ENCODE peak calls at places on chromosomes 16 and 17, in four cellular contexts. One of them, this sample, is unnamed.

GRCh38 chr16:4142268-4142667 is 26.0 kb upstream of the ADCY9 start:
- DNase-seq in ELR: no peak
- DNase-seq in activated CD8-positive, alpha-beta memory T cell treated with anti-CD3 and anti-CD28 coated beads for 4 hours: no peak
- DNase-seq in amygdala: no peak
- DNase-seq in this sample: no peak

GRCh38 chr16:35516551-35516950 is 2057.1 kb downstream of the TP53TG3F start:
- DNase-seq in amygdala: no peak
- DNase-seq in ELR: no peak
- DNase-seq in activated CD8-positive, alpha-beta memory T cell treated with anti-CD3 and anti-CD28 coated beads for 4 hours: no peak
- DNase-seq in this sample: no peak

GRCh38 chr17:13002761-13003453 is 14.9 kb downstream of the ELAC2 start:
- DNase-seq in amygdala: no peak
- DNase-seq in activated CD8-positive, alpha-beta memory T cell treated with anti-CD3 and anti-CD28 coated beads for 4 hours: no peak
- DNase-seq in ELR: peak; percentile 76
- DNase-seq in this sample: peak; percentile 55

GRCh38 chr16:4301968-4302367 is 13.9 kb upstream of the GLIS2 start:
- DNase-seq in amygdala: no peak
- DNase-seq in ELR: no peak
- DNase-seq in activated CD8-positive, alpha-beta memory T cell treated with anti-CD3 and anti-CD28 coated beads for 4 hours: no peak
- DNase-seq in this sample: no peak

GRCh38 chr17:75920045-75920560 is 15.4 kb upstream of the MRPL38 start:
- DNase-seq in ELR: no peak
- DNase-seq in activated CD8-positive, alpha-beta memory T cell treated with anti-CD3 and anti-CD28 coated beads for 4 hours: no peak
- DNase-seq in amygdala: no peak
- DNase-seq in this sample: no peak

GRCh38 chr17:82014432-82014831 is 8.2 kb downstream of the CENPX start:
- DNase-seq in activated CD8-positive, alpha-beta memory T cell treated with anti-CD3 and anti-CD28 coated beads for 4 hours: no peak
- DNase-seq in ELR: no peak
- DNase-seq in amygdala: no peak
- DNase-seq in this sample: no peak

GRCh38 chr17:57395721-57396321 is 139.5 kb downstream of the MSI2 start:
- DNase-seq in amygdala: no peak
- DNase-seq in ELR: no peak
- DNase-seq in activated CD8-positive, alpha-beta memory T cell treated with anti-CD3 and anti-CD28 coated beads for 4 hours: no peak
- DNase-seq in this sample: no peak

GRCh38 chr16:85615014-85615851 is 2.1 kb downstream of the GSE1 start:
- DNase-seq in activated CD8-positive, alpha-beta memory T cell treated with anti-CD3 and anti-CD28 coated beads for 4 hours: peak; percentile 52
- DNase-seq in ELR: no peak
- DNase-seq in amygdala: no peak
- DNase-seq in this sample: no peak

GRCh38 chr17:38701504-38702165 is 3.4 kb upstream of the MLLT6 start:
- DNase-seq in amygdala: no peak
- DNase-seq in activated CD8-positive, alpha-beta memory T cell treated with anti-CD3 and anti-CD28 coated beads for 4 hours: peak; percentile 53
- DNase-seq in ELR: peak; percentile 63
- DNase-seq in this sample: peak; percentile 7

GRCh38 chr17:79410681-79411080 is 200.2 kb downstream of the RBFOX3 start:
- DNase-seq in ELR: no peak
- DNase-seq in amygdala: no peak
- DNase-seq in activated CD8-positive, alpha-beta memory T cell treated with anti-CD3 and anti-CD28 coated beads for 4 hours: no peak
- DNase-seq in this sample: no peak

GRCh38 chr17:32341857-32342602 is at the start of gene C17orf75:
- DNase-seq in amygdala: peak; percentile 41
- DNase-seq in ELR: peak; percentile 84
- DNase-seq in activated CD8-positive, alpha-beta memory T cell treated with anti-CD3 and anti-CD28 coated beads for 4 hours: peak; percentile 46
- DNase-seq in this sample: peak; percentile 75

GRCh38 chr16:85445779-85446222 is 167.3 kb upstream of the GSE1 start:
- DNase-seq in activated CD8-positive, alpha-beta memory T cell treated with anti-CD3 and anti-CD28 coated beads for 4 hours: no peak
- DNase-seq in ELR: no peak
- DNase-seq in amygdala: no peak
- DNase-seq in this sample: no peak

GRCh38 chr17:8481703-8482102 is 46.0 kb downstream of the NDEL1 start:
- DNase-seq in amygdala: no peak
- DNase-seq in activated CD8-positive, alpha-beta memory T cell treated with anti-CD3 and anti-CD28 coated beads for 4 hours: no peak
- DNase-seq in ELR: no peak
- DNase-seq in this sample: no peak

GRCh38 chr16:47721016-47721673 is 260.0 kb downstream of the PHKB start:
- DNase-seq in amygdala: no peak
- DNase-seq in ELR: no peak
- DNase-seq in activated CD8-positive, alpha-beta memory T cell treated with anti-CD3 and anti-CD28 coated beads for 4 hours: no peak
- DNase-seq in this sample: no peak

GRCh38 chr17:81469266-81469665 is 43.3 kb downstream of the ACTG1 start:
- DNase-seq in ELR: no peak
- DNase-seq in amygdala: no peak
- DNase-seq in activated CD8-positive, alpha-beta memory T cell treated with anti-CD3 and anti-CD28 coated beads for 4 hours: no peak
- DNase-seq in this sample: no peak

GRCh38 chr17:8151120-8151640 is 1.0 kb downstream of the PER1 start:
- DNase-seq in amygdala: peak; percentile 79
- DNase-seq in activated CD8-positive, alpha-beta memory T cell treated with anti-CD3 and anti-CD28 coated beads for 4 hours: peak; percentile 83
- DNase-seq in ELR: peak; percentile 83
- DNase-seq in this sample: peak; percentile 85

GRCh38 chr17:77875881-77876509 is 82.5 kb upstream of the TNRC6C start:
- DNase-seq in activated CD8-positive, alpha-beta memory T cell treated with anti-CD3 and anti-CD28 coated beads for 4 hours: no peak
- DNase-seq in ELR: peak; percentile 70
- DNase-seq in amygdala: no peak
- DNase-seq in this sample: no peak

GRCh38 chr16:69720822-69721430 is 5.4 kb downstream of the NQO1 start:
- DNase-seq in activated CD8-positive, alpha-beta memory T cell treated with anti-CD3 and anti-CD28 coated beads for 4 hours: no peak
- DNase-seq in amygdala: no peak
- DNase-seq in ELR: no peak
- DNase-seq in this sample: no peak

GRCh38 chr16:46972429-46972970 is 974 bp downstream of the DNAJA2 start:
- DNase-seq in amygdala: no peak
- DNase-seq in ELR: peak; percentile 57
- DNase-seq in activated CD8-positive, alpha-beta memory T cell treated with anti-CD3 and anti-CD28 coated beads for 4 hours: no peak
- DNase-seq in this sample: peak; percentile 24

GRCh38 chr16:72769876-72770275 is 278.1 kb downstream of the ZFHX3 start:
- DNase-seq in ELR: peak; percentile 43
- DNase-seq in activated CD8-positive, alpha-beta memory T cell treated with anti-CD3 and anti-CD28 coated beads for 4 hours: no peak
- DNase-seq in amygdala: no peak
- DNase-seq in this sample: peak; percentile 43

GRCh38 chr16:75491876-75492275 is 3.4 kb downstream of the CHST6 start:
- DNase-seq in activated CD8-positive, alpha-beta memory T cell treated with anti-CD3 and anti-CD28 coated beads for 4 hours: no peak
- DNase-seq in amygdala: peak; percentile 41
- DNase-seq in ELR: peak; percentile 44
- DNase-seq in this sample: no peak

GRCh38 chr17:75897076-75898019 is 597 bp upstream of the TRIM65 start:
- DNase-seq in activated CD8-positive, alpha-beta memory T cell treated with anti-CD3 and anti-CD28 coated beads for 4 hours: no peak
- DNase-seq in ELR: no peak
- DNase-seq in amygdala: no peak
- DNase-seq in this sample: no peak

GRCh38 chr16:82841108-82841507 is 214.3 kb downstream of the CDH13 start:
- DNase-seq in activated CD8-positive, alpha-beta memory T cell treated with anti-CD3 and anti-CD28 coated beads for 4 hours: no peak
- DNase-seq in amygdala: no peak
- DNase-seq in ELR: no peak
- DNase-seq in this sample: no peak

GRCh38 chr16:84084570-84085270 is 32.0 kb downstream of the MBTPS1 start:
- DNase-seq in ELR: peak; percentile 77
- DNase-seq in activated CD8-positive, alpha-beta memory T cell treated with anti-CD3 and anti-CD28 coated beads for 4 hours: peak; percentile 32
- DNase-seq in amygdala: no peak
- DNase-seq in this sample: peak; percentile 47

GRCh38 chr17:75869282-75870141 is 8.9 kb downstream of the TRIM47 start:
- DNase-seq in ELR: peak; percentile 52
- DNase-seq in amygdala: no peak
- DNase-seq in activated CD8-positive, alpha-beta memory T cell treated with anti-CD3 and anti-CD28 coated beads for 4 hours: no peak
- DNase-seq in this sample: peak; percentile 26

GRCh38 chr16:79997257-79997656 is 396.7 kb upstream of the MAF start:
- DNase-seq in ELR: peak; percentile 55
- DNase-seq in amygdala: no peak
- DNase-seq in activated CD8-positive, alpha-beta memory T cell treated with anti-CD3 and anti-CD28 coated beads for 4 hours: no peak
- DNase-seq in this sample: no peak

GRCh38 chr17:80925668-80926067 is 66.0 kb upstream of the CHMP6 start:
- DNase-seq in ELR: no peak
- DNase-seq in amygdala: no peak
- DNase-seq in activated CD8-positive, alpha-beta memory T cell treated with anti-CD3 and anti-CD28 coated beads for 4 hours: no peak
- DNase-seq in this sample: no peak

GRCh38 chr16:27253526-27253930 is 15.0 kb downstream of the NSMCE1 start:
- DNase-seq in activated CD8-positive, alpha-beta memory T cell treated with anti-CD3 and anti-CD28 coated beads for 4 hours: no peak
- DNase-seq in amygdala: no peak
- DNase-seq in ELR: peak; percentile 92
- DNase-seq in this sample: peak; percentile 89

GRCh38 chr17:55674107-55674506 is 48.6 kb downstream of the TMEM100 start:
- DNase-seq in ELR: peak; percentile 27
- DNase-seq in activated CD8-positive, alpha-beta memory T cell treated with anti-CD3 and anti-CD28 coated beads for 4 hours: no peak
- DNase-seq in amygdala: peak; percentile 11
- DNase-seq in this sample: peak; percentile 48

GRCh38 chr17:33396818-33397217 is 103.7 kb upstream of the ASIC2 start:
- DNase-seq in ELR: no peak
- DNase-seq in amygdala: no peak
- DNase-seq in activated CD8-positive, alpha-beta memory T cell treated with anti-CD3 and anti-CD28 coated beads for 4 hours: no peak
- DNase-seq in this sample: no peak

GRCh38 chr16:24610421-24610765 is 71.0 kb downstream of the RBBP6 start:
- DNase-seq in ELR: peak; percentile 53
- DNase-seq in amygdala: peak; percentile 38
- DNase-seq in activated CD8-positive, alpha-beta memory T cell treated with anti-CD3 and anti-CD28 coated beads for 4 hours: no peak
- DNase-seq in this sample: peak; percentile 21

GRCh38 chr17:42387663-42388380 is 420 bp downstream of the STAT3 start:
- DNase-seq in ELR: peak; percentile 58
- DNase-seq in amygdala: no peak
- DNase-seq in activated CD8-positive, alpha-beta memory T cell treated with anti-CD3 and anti-CD28 coated beads for 4 hours: peak; percentile 6
- DNase-seq in this sample: peak; percentile 29

GRCh38 chr16:24216961-24217360 is 39.2 kb upstream of the CACNG3 start:
- DNase-seq in activated CD8-positive, alpha-beta memory T cell treated with anti-CD3 and anti-CD28 coated beads for 4 hours: no peak
- DNase-seq in ELR: no peak
- DNase-seq in amygdala: no peak
- DNase-seq in this sample: no peak

GRCh38 chr16:67137605-67138004 is 13.2 kb downstream of the B3GNT9 start:
- DNase-seq in amygdala: no peak
- DNase-seq in ELR: no peak
- DNase-seq in activated CD8-positive, alpha-beta memory T cell treated with anti-CD3 and anti-CD28 coated beads for 4 hours: no peak
- DNase-seq in this sample: no peak

GRCh38 chr17:31631759-31632158 is 227.3 kb downstream of the COPRS start:
- DNase-seq in amygdala: no peak
- DNase-seq in ELR: peak; percentile 13
- DNase-seq in activated CD8-positive, alpha-beta memory T cell treated with anti-CD3 and anti-CD28 coated beads for 4 hours: no peak
- DNase-seq in this sample: peak; percentile 1

GRCh38 chr17:27345141-27345904 is 51.4 kb downstream of the WSB1 start:
- DNase-seq in amygdala: no peak
- DNase-seq in ELR: no peak
- DNase-seq in activated CD8-positive, alpha-beta memory T cell treated with anti-CD3 and anti-CD28 coated beads for 4 hours: no peak
- DNase-seq in this sample: no peak

GRCh38 chr17:40061532-40062038 is 1.2 kb upstream of the THRA start:
- DNase-seq in ELR: no peak
- DNase-seq in activated CD8-positive, alpha-beta memory T cell treated with anti-CD3 and anti-CD28 coated beads for 4 hours: no peak
- DNase-seq in amygdala: no peak
- DNase-seq in this sample: no peak